ENCODE peak calls at places on chromosomes 13 and 19, in seven cellular contexts. One of them, this sample, is unnamed.

GRCh38 chr19:4687396-4687795 is 17.3 kb upstream of the MYDGF start:
- DNase-seq in brain microvascular endothelial cell: no peak
- DNase-seq in K562: no peak
- DNase-seq in tibial artery: no peak
- DNase-seq in dorsolateral prefrontal cortex: no peak
- DNase-seq in small intestine: no peak
- DNase-seq in esophagus squamous epithelium: no peak
- DNase-seq in this sample: no peak

GRCh38 chr13:51737609-51738008 is 66.4 kb downstream of the DHRS12 start:
- DNase-seq in esophagus squamous epithelium: no peak
- DNase-seq in brain microvascular endothelial cell: no peak
- DNase-seq in tibial artery: no peak
- DNase-seq in small intestine: no peak
- DNase-seq in K562: no peak
- DNase-seq in dorsolateral prefrontal cortex: no peak
- DNase-seq in this sample: no peak

GRCh38 chr19:18168673-18169381 is 4.8 kb upstream of the IFI30 start:
- DNase-seq in tibial artery: no peak
- DNase-seq in K562: no peak
- DNase-seq in dorsolateral prefrontal cortex: no peak
- DNase-seq in brain microvascular endothelial cell: no peak
- DNase-seq in small intestine: no peak
- DNase-seq in esophagus squamous epithelium: no peak
- DNase-seq in this sample: no peak

GRCh38 chr13:30216111-30216510 is 91.2 kb downstream of the KATNAL1 start:
- DNase-seq in small intestine: no peak
- DNase-seq in tibial artery: no peak
- DNase-seq in brain microvascular endothelial cell: peak
- DNase-seq in dorsolateral prefrontal cortex: no peak
- DNase-seq in esophagus squamous epithelium: no peak
- DNase-seq in K562: no peak
- DNase-seq in this sample: no peak

GRCh38 chr13:33003458-33004019 is 12.7 kb upstream of the KL start:
- DNase-seq in K562: no peak
- DNase-seq in small intestine: no peak
- DNase-seq in esophagus squamous epithelium: no peak
- DNase-seq in dorsolateral prefrontal cortex: no peak
- DNase-seq in tibial artery: no peak
- DNase-seq in brain microvascular endothelial cell: no peak
- DNase-seq in this sample: no peak

GRCh38 chr19:823565-824121 is 1.9 kb upstream of the PLPPR3 start:
- DNase-seq in brain microvascular endothelial cell: no peak
- DNase-seq in esophagus squamous epithelium: no peak
- DNase-seq in tibial artery: no peak
- DNase-seq in K562: peak
- DNase-seq in dorsolateral prefrontal cortex: no peak
- DNase-seq in small intestine: no peak
- DNase-seq in this sample: no peak

GRCh38 chr13:30079501-30079900 is 227.8 kb downstream of the KATNAL1 start:
- DNase-seq in esophagus squamous epithelium: no peak
- DNase-seq in small intestine: no peak
- DNase-seq in K562: no peak
- DNase-seq in dorsolateral prefrontal cortex: no peak
- DNase-seq in brain microvascular endothelial cell: no peak
- DNase-seq in tibial artery: no peak
- DNase-seq in this sample: no peak

GRCh38 chr13:51590231-51590630 is 6.0 kb downstream of the WDFY2 start:
- DNase-seq in small intestine: no peak
- DNase-seq in dorsolateral prefrontal cortex: no peak
- DNase-seq in tibial artery: no peak
- DNase-seq in esophagus squamous epithelium: no peak
- DNase-seq in K562: no peak
- DNase-seq in brain microvascular endothelial cell: no peak
- DNase-seq in this sample: no peak

GRCh38 chr19:21751379-21751778 is 16.0 kb downstream of the ZNF100 start:
- DNase-seq in dorsolateral prefrontal cortex: no peak
- DNase-seq in K562: no peak
- DNase-seq in esophagus squamous epithelium: no peak
- DNase-seq in small intestine: no peak
- DNase-seq in tibial artery: no peak
- DNase-seq in brain microvascular endothelial cell: peak
- DNase-seq in this sample: no peak

DNA sequence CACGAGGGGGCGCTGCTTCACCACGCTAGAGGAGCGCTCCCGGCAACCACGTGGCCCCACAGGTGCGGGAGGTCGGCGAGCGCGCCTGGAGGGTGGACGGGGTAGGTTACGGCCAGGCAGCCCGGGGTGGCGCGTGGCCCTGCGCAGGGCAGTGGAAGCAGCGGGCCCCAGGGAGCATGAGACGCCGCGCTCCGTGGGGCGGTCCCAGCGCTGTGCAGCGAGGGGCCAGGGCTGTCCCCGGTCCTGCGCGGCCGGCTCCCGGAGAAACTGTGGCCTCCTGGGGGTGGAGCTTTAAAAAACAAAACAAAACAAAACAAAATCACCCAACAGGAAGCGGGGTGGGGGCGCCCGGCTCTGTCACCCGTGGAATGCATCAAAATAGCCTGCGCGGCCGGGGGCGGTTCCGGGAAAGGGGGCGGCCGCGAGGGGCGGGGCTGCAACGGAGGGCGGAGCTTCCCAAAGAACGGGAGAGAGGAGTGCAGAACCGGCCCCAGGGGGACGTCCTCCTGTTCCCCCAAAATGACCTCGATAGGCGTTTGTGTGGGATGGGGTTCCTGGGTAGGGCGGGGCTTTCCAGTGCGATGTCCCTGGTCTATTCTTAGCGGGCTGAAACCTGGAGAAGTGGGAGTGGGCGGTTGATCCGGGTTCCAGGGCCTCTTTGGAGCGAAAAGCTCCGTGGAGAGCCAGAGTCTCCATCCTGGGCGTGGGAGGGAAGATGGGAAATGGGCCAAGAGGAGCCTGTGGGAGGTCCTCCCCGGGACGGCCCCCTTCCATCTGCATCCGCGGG is 27.3 kb downstream of the NUMBL start:
- DNase-seq in tibial artery: peak
- DNase-seq in K562: peak
- DNase-seq in brain microvascular endothelial cell: peak
- DNase-seq in esophagus squamous epithelium: peak
- DNase-seq in dorsolateral prefrontal cortex: peak
- DNase-seq in small intestine: peak
- DNase-seq in this sample: peak
- H3K4me3 ChIP-seq in tibial artery: peak
- H3K4me3 ChIP-seq in K562: peak
- H3K4me3 ChIP-seq in brain microvascular endothelial cell: peak
- H3K4me3 ChIP-seq in esophagus squamous epithelium: peak
- H3K4me3 ChIP-seq in dorsolateral prefrontal cortex: peak
- H3K4me3 ChIP-seq in small intestine: peak
- H3K4me3 ChIP-seq in this sample: peak

GRCh38 chr13:22265563-22265962 is 594.7 kb downstream of the FGF9 start:
- DNase-seq in esophagus squamous epithelium: no peak
- DNase-seq in dorsolateral prefrontal cortex: no peak
- DNase-seq in K562: no peak
- DNase-seq in small intestine: no peak
- DNase-seq in tibial artery: no peak
- DNase-seq in brain microvascular endothelial cell: no peak
- DNase-seq in this sample: no peak

GRCh38 chr13:22262328-22262920 is 591.6 kb downstream of the FGF9 start:
- DNase-seq in K562: no peak
- DNase-seq in esophagus squamous epithelium: no peak
- DNase-seq in brain microvascular endothelial cell: no peak
- DNase-seq in tibial artery: no peak
- DNase-seq in dorsolateral prefrontal cortex: no peak
- DNase-seq in small intestine: no peak
- DNase-seq in this sample: no peak
- H3K27ac ChIP-seq in K562: no peak
- H3K27ac ChIP-seq in esophagus squamous epithelium: no peak
- H3K27ac ChIP-seq in brain microvascular endothelial cell: no peak
- H3K27ac ChIP-seq in tibial artery: no peak
- H3K27ac ChIP-seq in dorsolateral prefrontal cortex: no peak
- H3K27ac ChIP-seq in small intestine: no peak
- H3K27ac ChIP-seq in this sample: no peak

GRCh38 chr19:40747536-40747935 is 2.7 kb downstream of the ACTMAP start:
- DNase-seq in dorsolateral prefrontal cortex: no peak
- DNase-seq in brain microvascular endothelial cell: no peak
- DNase-seq in small intestine: no peak
- DNase-seq in esophagus squamous epithelium: no peak
- DNase-seq in tibial artery: no peak
- DNase-seq in K562: no peak
- DNase-seq in this sample: no peak
- H3K4me3 ChIP-seq in dorsolateral prefrontal cortex: no peak
- H3K4me3 ChIP-seq in brain microvascular endothelial cell: no peak
- H3K4me3 ChIP-seq in small intestine: no peak
- H3K4me3 ChIP-seq in esophagus squamous epithelium: no peak
- H3K4me3 ChIP-seq in tibial artery: no peak
- H3K4me3 ChIP-seq in K562: no peak
- H3K4me3 ChIP-seq in this sample: no peak

DNA sequence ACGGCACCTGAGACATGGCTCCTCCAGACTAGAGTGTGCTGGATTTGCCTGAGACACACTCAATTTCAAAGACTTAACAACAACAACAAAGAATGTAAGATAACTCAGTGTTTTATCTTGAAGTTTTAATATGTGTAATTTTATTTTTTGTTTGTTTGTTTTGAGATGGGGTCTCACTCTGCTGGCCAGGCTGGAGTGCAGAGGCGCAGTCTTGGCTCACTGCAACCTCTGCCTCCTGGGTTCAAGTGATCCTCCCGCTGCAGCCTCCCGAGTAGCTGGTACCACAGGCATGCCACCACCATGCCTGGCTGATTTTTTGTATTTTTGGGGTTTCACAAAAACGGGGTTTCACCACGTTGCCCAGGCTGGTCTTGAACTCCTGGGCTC is 131.4 kb upstream of the RNF113B start:
- DNase-seq in K562: no peak
- DNase-seq in tibial artery: no peak
- DNase-seq in dorsolateral prefrontal cortex: no peak
- DNase-seq in small intestine: no peak
- DNase-seq in brain microvascular endothelial cell: no peak
- DNase-seq in esophagus squamous epithelium: no peak
- DNase-seq in this sample: no peak
- H3K27ac ChIP-seq in K562: no peak
- H3K27ac ChIP-seq in tibial artery: no peak
- H3K27ac ChIP-seq in dorsolateral prefrontal cortex: peak
- H3K27ac ChIP-seq in small intestine: peak
- H3K27ac ChIP-seq in brain microvascular endothelial cell: no peak
- H3K27ac ChIP-seq in esophagus squamous epithelium: peak
- H3K27ac ChIP-seq in this sample: no peak

DNA sequence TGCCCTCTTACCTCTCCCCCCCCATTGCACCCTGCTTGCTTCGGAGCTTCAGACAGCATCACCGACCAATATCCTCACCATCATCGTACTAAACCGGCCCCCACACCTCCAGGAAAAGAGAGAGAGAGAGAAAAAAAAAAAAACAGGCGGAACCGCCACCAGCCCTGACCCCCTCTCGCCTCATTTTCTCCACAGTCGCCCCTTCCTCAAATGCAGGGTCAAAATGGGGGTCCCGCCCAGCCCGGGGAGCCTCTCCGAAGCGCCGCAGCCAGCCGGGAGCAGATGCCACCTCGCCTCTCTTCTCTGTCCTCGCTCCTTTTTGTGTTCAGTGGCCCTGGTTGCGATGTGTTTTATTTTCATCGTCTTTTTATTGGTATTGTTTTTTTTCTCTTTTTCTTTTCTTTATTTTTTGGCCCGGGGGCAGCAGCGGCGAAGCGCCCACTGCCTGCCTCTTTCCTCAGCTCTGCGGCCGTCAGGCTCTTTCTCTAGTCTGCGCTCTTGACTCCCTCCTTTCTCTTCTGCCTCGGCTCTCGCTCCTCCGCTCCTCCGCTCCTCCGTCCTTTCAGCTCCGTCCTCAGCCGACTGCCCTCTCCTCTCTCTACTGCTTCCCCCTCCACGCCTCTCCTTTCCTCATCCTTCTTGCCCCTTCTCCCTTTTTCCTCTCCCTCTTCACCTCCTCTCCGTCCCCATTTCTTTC is 41.4 kb downstream of the DEDD2 start:
- DNase-seq in K562: no peak
- DNase-seq in tibial artery: no peak
- DNase-seq in dorsolateral prefrontal cortex: peak
- DNase-seq in brain microvascular endothelial cell: no peak
- DNase-seq in small intestine: no peak
- DNase-seq in esophagus squamous epithelium: no peak
- DNase-seq in this sample: no peak
- H3K4me3 ChIP-seq in K562: peak
- H3K4me3 ChIP-seq in tibial artery: peak
- H3K4me3 ChIP-seq in dorsolateral prefrontal cortex: peak
- H3K4me3 ChIP-seq in brain microvascular endothelial cell: peak
- H3K4me3 ChIP-seq in small intestine: peak
- H3K4me3 ChIP-seq in esophagus squamous epithelium: peak
- H3K4me3 ChIP-seq in this sample: peak

GRCh38 chr19:10352764-10353671 is 13.6 kb upstream of the ICAM3 start:
- DNase-seq in K562: peak
- DNase-seq in esophagus squamous epithelium: no peak
- DNase-seq in small intestine: no peak
- DNase-seq in dorsolateral prefrontal cortex: no peak
- DNase-seq in brain microvascular endothelial cell: no peak
- DNase-seq in tibial artery: peak
- DNase-seq in this sample: no peak
- H3K27ac ChIP-seq in K562: no peak
- H3K27ac ChIP-seq in esophagus squamous epithelium: no peak
- H3K27ac ChIP-seq in small intestine: no peak
- H3K27ac ChIP-seq in dorsolateral prefrontal cortex: no peak
- H3K27ac ChIP-seq in brain microvascular endothelial cell: no peak
- H3K27ac ChIP-seq in tibial artery: no peak
- H3K27ac ChIP-seq in this sample: no peak

DNA sequence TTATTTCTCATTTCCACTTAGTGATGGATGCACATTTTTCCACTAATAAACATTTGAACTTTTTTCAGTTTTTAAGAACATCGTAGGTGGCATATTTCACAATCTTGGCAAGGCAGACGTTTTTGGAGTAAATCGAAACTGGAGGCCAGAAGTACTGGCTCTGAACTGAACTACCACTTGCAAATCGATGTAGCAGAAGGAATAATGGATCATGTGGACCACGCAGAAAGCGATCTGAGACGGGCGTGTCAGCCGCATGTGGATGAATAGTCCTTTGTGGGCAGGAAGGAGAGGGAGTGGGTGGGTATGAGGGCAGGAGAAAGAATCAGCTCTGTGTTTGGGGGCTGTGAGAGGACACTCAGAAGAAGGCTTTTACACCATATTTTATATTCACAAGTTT is 90.4 kb downstream of the COL4A2 start:
- DNase-seq in K562: no peak
- DNase-seq in esophagus squamous epithelium: no peak
- DNase-seq in brain microvascular endothelial cell: no peak
- DNase-seq in small intestine: no peak
- DNase-seq in dorsolateral prefrontal cortex: peak
- DNase-seq in tibial artery: no peak
- DNase-seq in this sample: no peak
- H3K4me3 ChIP-seq in K562: no peak
- H3K4me3 ChIP-seq in esophagus squamous epithelium: no peak
- H3K4me3 ChIP-seq in brain microvascular endothelial cell: no peak
- H3K4me3 ChIP-seq in small intestine: no peak
- H3K4me3 ChIP-seq in dorsolateral prefrontal cortex: peak
- H3K4me3 ChIP-seq in tibial artery: peak
- H3K4me3 ChIP-seq in this sample: peak

DNA sequence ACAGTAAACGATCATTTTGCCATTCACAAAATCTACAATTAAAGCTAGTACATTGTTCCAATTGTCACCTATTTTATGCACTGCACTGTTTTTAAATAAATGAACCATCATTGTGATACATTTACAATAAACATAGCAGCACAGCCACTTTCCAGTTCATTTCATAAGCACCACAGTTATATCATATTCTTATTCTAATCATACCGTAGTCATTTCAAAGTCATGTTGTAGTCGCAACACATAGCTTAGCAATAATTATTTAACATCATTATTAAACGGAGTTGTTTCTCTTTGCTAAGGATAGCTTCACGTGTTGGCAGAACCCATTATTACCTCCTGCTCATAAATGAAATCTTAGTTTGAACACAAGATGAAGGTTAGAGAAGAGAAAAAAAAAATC is 2.2 kb upstream of the PCDH9 start:
- DNase-seq in dorsolateral prefrontal cortex: no peak
- DNase-seq in esophagus squamous epithelium: no peak
- DNase-seq in brain microvascular endothelial cell: no peak
- DNase-seq in tibial artery: no peak
- DNase-seq in K562: no peak
- DNase-seq in small intestine: no peak
- DNase-seq in this sample: no peak
- H3K27ac ChIP-seq in dorsolateral prefrontal cortex: peak
- H3K27ac ChIP-seq in esophagus squamous epithelium: no peak
- H3K27ac ChIP-seq in brain microvascular endothelial cell: no peak
- H3K27ac ChIP-seq in tibial artery: no peak
- H3K27ac ChIP-seq in K562: no peak
- H3K27ac ChIP-seq in small intestine: no peak
- H3K27ac ChIP-seq in this sample: peak